ENCODE peak calls at places on chromosomes 12 and 14, in four cellular contexts. One of them, this sample, is unnamed.

GRCh38 chr12:65961731-65962130 is 137.4 kb downstream of the HMGA2 start:
- DNase-seq in choroid plexus epithelial cell: no peak
- DNase-seq in gastrocnemius medialis: no peak
- DNase-seq in GM12865: no peak
- DNase-seq in this sample: no peak

GRCh38 chr12:112854344-112854743 is 52.4 kb upstream of the OAS1 start:
- DNase-seq in choroid plexus epithelial cell: no peak
- DNase-seq in gastrocnemius medialis: no peak
- DNase-seq in GM12865: no peak
- DNase-seq in this sample: no peak

GRCh38 chr14:33642080-33642479 is 308.8 kb downstream of the EGLN3 start:
- DNase-seq in choroid plexus epithelial cell: peak
- DNase-seq in gastrocnemius medialis: no peak
- DNase-seq in GM12865: no peak
- DNase-seq in this sample: no peak

GRCh38 chr12:127944211-127944899 is 322.6 kb upstream of the TMEM132C start:
- DNase-seq in choroid plexus epithelial cell: no peak
- DNase-seq in gastrocnemius medialis: no peak
- DNase-seq in GM12865: no peak
- DNase-seq in this sample: no peak

GRCh38 chr14:96351986-96352385 is 11.2 kb downstream of the ATG2B start:
- DNase-seq in choroid plexus epithelial cell: peak
- DNase-seq in gastrocnemius medialis: no peak
- DNase-seq in GM12865: no peak
- DNase-seq in this sample: no peak

GRCh38 chr14:72664651-72665050 is 229.2 kb downstream of the DPF3 start:
- DNase-seq in choroid plexus epithelial cell: peak
- DNase-seq in gastrocnemius medialis: no peak
- DNase-seq in GM12865: no peak
- DNase-seq in this sample: no peak

GRCh38 chr14:102049258-102050025 is 37.4 kb downstream of the HSP90AA1 start:
- DNase-seq in choroid plexus epithelial cell: no peak
- DNase-seq in gastrocnemius medialis: no peak
- DNase-seq in GM12865: no peak
- DNase-seq in this sample: no peak

GRCh38 chr12:95994476-95994875 is 1.7 kb downstream of the HAL start:
- DNase-seq in choroid plexus epithelial cell: no peak
- DNase-seq in gastrocnemius medialis: no peak
- DNase-seq in GM12865: no peak
- DNase-seq in this sample: no peak

GRCh38 chr14:71803539-71804260 is 128.5 kb upstream of the RGS6 start:
- DNase-seq in choroid plexus epithelial cell: peak
- DNase-seq in gastrocnemius medialis: no peak
- DNase-seq in GM12865: no peak
- DNase-seq in this sample: no peak

GRCh38 chr12:44889871-44890270 is 13.8 kb upstream of the NELL2 start:
- DNase-seq in choroid plexus epithelial cell: no peak
- DNase-seq in gastrocnemius medialis: no peak
- DNase-seq in GM12865: no peak
- DNase-seq in this sample: no peak

GRCh38 chr14:62629070-62629580 is 416.1 kb downstream of the KCNH5 start:
- DNase-seq in choroid plexus epithelial cell: no peak
- DNase-seq in gastrocnemius medialis: no peak
- DNase-seq in GM12865: no peak
- DNase-seq in this sample: no peak

GRCh38 chr12:21547437-21547836 is 21.3 kb downstream of the SPX start:
- DNase-seq in choroid plexus epithelial cell: no peak
- DNase-seq in gastrocnemius medialis: no peak
- DNase-seq in GM12865: no peak
- DNase-seq in this sample: no peak

GRCh38 chr12:80690513-80690912 is 16.9 kb upstream of the MYF6 start:
- DNase-seq in choroid plexus epithelial cell: no peak
- DNase-seq in gastrocnemius medialis: no peak
- DNase-seq in GM12865: no peak
- DNase-seq in this sample: no peak

GRCh38 chr12:47155457-47156166 is 75.9 kb upstream of the AMIGO2 start:
- DNase-seq in choroid plexus epithelial cell: no peak
- DNase-seq in gastrocnemius medialis: no peak
- DNase-seq in GM12865: no peak
- DNase-seq in this sample: no peak

GRCh38 chr12:123971770-123972447 is 722 bp downstream of the CCDC92 start:
- DNase-seq in choroid plexus epithelial cell: peak
- DNase-seq in gastrocnemius medialis: peak
- DNase-seq in GM12865: peak
- DNase-seq in this sample: peak

GRCh38 chr12:121789233-121789781 is 4.2 kb downstream of the RHOF start:
- DNase-seq in choroid plexus epithelial cell: no peak
- DNase-seq in gastrocnemius medialis: no peak
- DNase-seq in GM12865: peak
- DNase-seq in this sample: no peak

GRCh38 chr12:33192226-33192625 is 247.4 kb downstream of the SYT10 start:
- DNase-seq in choroid plexus epithelial cell: no peak
- DNase-seq in gastrocnemius medialis: no peak
- DNase-seq in GM12865: no peak
- DNase-seq in this sample: no peak

GRCh38 chr12:9943244-9943643 is 11.1 kb upstream of the CLEC2A start:
- DNase-seq in choroid plexus epithelial cell: no peak
- DNase-seq in gastrocnemius medialis: no peak
- DNase-seq in GM12865: no peak
- DNase-seq in this sample: no peak

GRCh38 chr12:119693006-119693405 is 25.1 kb downstream of the PRKAB1 start:
- DNase-seq in choroid plexus epithelial cell: no peak
- DNase-seq in gastrocnemius medialis: no peak
- DNase-seq in GM12865: no peak
- DNase-seq in this sample: no peak

GRCh38 chr14:25042362-25043299 is 7.3 kb downstream of the STXBP6 start:
- DNase-seq in choroid plexus epithelial cell: peak
- DNase-seq in gastrocnemius medialis: no peak
- DNase-seq in GM12865: no peak
- DNase-seq in this sample: no peak

GRCh38 chr12:111161898-111162297 is 207.0 kb downstream of the PHETA1 start:
- DNase-seq in choroid plexus epithelial cell: no peak
- DNase-seq in gastrocnemius medialis: no peak
- DNase-seq in GM12865: no peak
- DNase-seq in this sample: no peak

GRCh38 chr12:32690927-32691326 is 11.8 kb downstream of the DNM1L start:
- DNase-seq in choroid plexus epithelial cell: no peak
- DNase-seq in gastrocnemius medialis: no peak
- DNase-seq in GM12865: no peak
- DNase-seq in this sample: no peak

GRCh38 chr12:131094831-131095805 is 141.4 kb downstream of the ADGRD1 start:
- DNase-seq in choroid plexus epithelial cell: no peak
- DNase-seq in gastrocnemius medialis: no peak
- DNase-seq in GM12865: no peak
- DNase-seq in this sample: no peak

GRCh38 chr12:131091976-131092691 is 138.4 kb downstream of the ADGRD1 start:
- DNase-seq in choroid plexus epithelial cell: no peak
- DNase-seq in gastrocnemius medialis: no peak
- DNase-seq in GM12865: peak
- DNase-seq in this sample: no peak

GRCh38 chr12:131091413-131091975 is 137.8 kb downstream of the ADGRD1 start:
- DNase-seq in choroid plexus epithelial cell: no peak
- DNase-seq in gastrocnemius medialis: no peak
- DNase-seq in GM12865: peak
- DNase-seq in this sample: peak

GRCh38 chr12:131093971-131094830 is 140.5 kb downstream of the ADGRD1 start:
- DNase-seq in choroid plexus epithelial cell: no peak
- DNase-seq in gastrocnemius medialis: no peak
- DNase-seq in GM12865: no peak
- DNase-seq in this sample: no peak

GRCh38 chr12:131092911-131093901 is 139.5 kb downstream of the ADGRD1 start:
- DNase-seq in choroid plexus epithelial cell: no peak
- DNase-seq in gastrocnemius medialis: no peak
- DNase-seq in GM12865: peak
- DNase-seq in this sample: peak
- TF ChIP-seq CTCF in choroid plexus epithelial cell: no peak
- TF ChIP-seq CTCF in gastrocnemius medialis: no peak
- TF ChIP-seq CTCF in GM12865: peak
- TF ChIP-seq CTCF in this sample: no peak

GRCh38 chr12:49540229-49541139 is 1.7 kb downstream of the KCNH3 start:
- DNase-seq in choroid plexus epithelial cell: no peak
- DNase-seq in gastrocnemius medialis: no peak
- DNase-seq in GM12865: no peak
- DNase-seq in this sample: peak

GRCh38 chr12:49539406-49540228 is 787 bp downstream of the KCNH3 start:
- DNase-seq in choroid plexus epithelial cell: no peak
- DNase-seq in gastrocnemius medialis: no peak
- DNase-seq in GM12865: no peak
- DNase-seq in this sample: peak

GRCh38 chr12:49537231-49537708 is 1.6 kb upstream of the KCNH3 start:
- DNase-seq in choroid plexus epithelial cell: no peak
- DNase-seq in gastrocnemius medialis: no peak
- DNase-seq in GM12865: no peak
- DNase-seq in this sample: no peak

GRCh38 chr12:49537709-49538601 is 875 bp upstream of the KCNH3 start:
- DNase-seq in choroid plexus epithelial cell: no peak
- DNase-seq in gastrocnemius medialis: no peak
- DNase-seq in GM12865: no peak
- DNase-seq in this sample: peak

DNA sequence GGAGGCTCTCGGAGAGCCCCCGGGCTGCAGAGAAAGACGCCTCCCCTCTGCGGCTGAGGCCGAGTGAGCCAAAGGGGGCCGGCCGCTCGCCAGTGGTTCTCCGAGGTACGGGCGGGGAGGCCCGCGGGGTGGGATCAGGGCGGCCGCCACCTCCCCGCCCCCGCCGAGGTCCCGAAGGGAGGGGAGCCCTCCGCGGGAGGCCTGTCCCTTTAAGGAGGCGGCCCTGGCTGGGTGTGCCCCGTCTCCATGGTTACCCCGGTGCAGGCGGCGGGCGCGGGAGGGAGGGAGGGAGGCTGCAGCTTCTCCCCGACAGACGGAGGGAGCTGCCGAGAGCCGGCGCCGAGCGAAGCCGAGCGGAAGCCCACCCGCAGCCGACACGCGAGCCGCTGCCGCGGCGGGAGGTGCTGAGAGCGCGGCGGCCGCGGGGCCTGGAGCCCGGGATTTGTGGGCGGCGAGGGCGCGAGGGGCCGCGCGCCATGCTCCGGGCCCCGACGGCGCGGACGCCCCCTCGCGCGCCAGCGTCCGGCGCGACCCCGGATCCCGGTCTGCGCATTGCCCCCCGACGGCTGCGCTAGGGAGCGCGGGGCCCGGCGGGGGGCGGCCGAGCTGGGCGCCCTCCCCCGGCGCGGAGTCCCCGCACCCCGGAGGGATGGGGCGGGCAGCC is at the start of gene KCNH3:
- DNase-seq in choroid plexus epithelial cell: peak
- DNase-seq in gastrocnemius medialis: peak
- DNase-seq in GM12865: peak
- DNase-seq in this sample: peak
- TF ChIP-seq CTCF in choroid plexus epithelial cell: no peak
- TF ChIP-seq CTCF in gastrocnemius medialis: no peak
- TF ChIP-seq CTCF in GM12865: no peak
- TF ChIP-seq CTCF in this sample: no peak

GRCh38 chr12:57127101-57127709 is 1.1 kb upstream of the LRP1 start:
- DNase-seq in choroid plexus epithelial cell: no peak
- DNase-seq in gastrocnemius medialis: peak
- DNase-seq in GM12865: peak
- DNase-seq in this sample: peak
- TF ChIP-seq CTCF in choroid plexus epithelial cell: peak
- TF ChIP-seq CTCF in gastrocnemius medialis: peak
- TF ChIP-seq CTCF in GM12865: peak
- TF ChIP-seq CTCF in this sample: peak

GRCh38 chr12:69885656-69886055 is 60.6 kb downstream of the MYRFL start:
- DNase-seq in choroid plexus epithelial cell: no peak
- DNase-seq in gastrocnemius medialis: no peak
- DNase-seq in GM12865: no peak
- DNase-seq in this sample: peak

GRCh38 chr12:69879007-69879960 is 54.3 kb downstream of the MYRFL start:
- DNase-seq in choroid plexus epithelial cell: peak
- DNase-seq in gastrocnemius medialis: peak
- DNase-seq in GM12865: peak
- DNase-seq in this sample: peak

GRCh38 chr12:69881771-69882170 is 56.7 kb downstream of the MYRFL start:
- DNase-seq in choroid plexus epithelial cell: no peak
- DNase-seq in gastrocnemius medialis: no peak
- DNase-seq in GM12865: no peak
- DNase-seq in this sample: no peak

GRCh38 chr12:69884386-69884785 is 59.4 kb downstream of the MYRFL start:
- DNase-seq in choroid plexus epithelial cell: no peak
- DNase-seq in gastrocnemius medialis: no peak
- DNase-seq in GM12865: no peak
- DNase-seq in this sample: no peak

DNA sequence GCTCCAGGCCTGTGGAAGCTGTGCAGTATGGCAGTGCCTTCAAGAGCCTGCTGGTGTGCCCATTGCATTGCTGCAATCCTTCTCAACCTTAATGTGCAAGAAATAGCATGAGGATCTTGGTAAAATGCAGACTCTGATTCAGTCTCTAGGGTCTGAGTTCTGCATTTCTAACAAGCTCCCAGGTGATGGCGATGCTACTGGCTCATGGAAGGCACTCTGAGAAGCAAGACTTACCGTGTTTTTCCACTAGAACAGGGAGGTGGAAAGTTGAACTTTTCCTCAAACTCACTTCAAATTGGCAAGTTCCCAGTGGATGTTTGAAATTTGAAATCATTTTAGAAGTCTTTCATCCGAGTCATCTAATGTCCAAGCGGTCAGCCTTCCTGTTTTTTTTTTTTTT is 55.5 kb downstream of the MYRFL start:
- DNase-seq in choroid plexus epithelial cell: peak
- DNase-seq in gastrocnemius medialis: no peak
- DNase-seq in GM12865: no peak
- DNase-seq in this sample: no peak
- TF ChIP-seq CTCF in choroid plexus epithelial cell: peak
- TF ChIP-seq CTCF in gastrocnemius medialis: no peak
- TF ChIP-seq CTCF in GM12865: no peak
- TF ChIP-seq CTCF in this sample: no peak

GRCh38 chr12:38745601-38746000 is 159.8 kb downstream of the CPNE8 start:
- DNase-seq in choroid plexus epithelial cell: no peak
- DNase-seq in gastrocnemius medialis: no peak
- DNase-seq in GM12865: no peak
- DNase-seq in this sample: no peak

GRCh38 chr12:38746744-38747143 is 158.6 kb downstream of the CPNE8 start:
- DNase-seq in choroid plexus epithelial cell: no peak
- DNase-seq in gastrocnemius medialis: no peak
- DNase-seq in GM12865: no peak
- DNase-seq in this sample: no peak

GRCh38 chr12:38744056-38744455 is 161.3 kb downstream of the CPNE8 start:
- DNase-seq in choroid plexus epithelial cell: peak
- DNase-seq in gastrocnemius medialis: no peak
- DNase-seq in GM12865: no peak
- DNase-seq in this sample: no peak
- TF ChIP-seq CTCF in choroid plexus epithelial cell: no peak
- TF ChIP-seq CTCF in gastrocnemius medialis: no peak
- TF ChIP-seq CTCF in GM12865: no peak
- TF ChIP-seq CTCF in this sample: no peak

This sample was measured in GM20000.